ENCODE peak calls at places on chromosomes 5 and 9, in seven cellular contexts. V, O, S, I, C, T and Y are unnamed samples.

GRCh38 chr9:96612105-96612965 is 7.3 kb downstream of the CDC14B start:
- DNase-seq in C (peak; percentile 94), V (peak; percentile 96), T (peak; percentile 18), I (no peak), O (peak; percentile 92), S (no peak), Y (peak; percentile 34)

GRCh38 chr5:173885481-173886010 is 2.6 kb upstream of the CPEB4 start:
- DNase-seq in S (no peak), V (no peak), I (no peak), C (no peak), T (no peak), O (no peak), Y (no peak)

GRCh38 chr5:6583049-6583880 is 49.6 kb downstream of the NSUN2 start:
- DNase-seq in S (peak; percentile 34), C (no peak), O (no peak), V (no peak), I (peak; percentile 78), T (peak; percentile 43), Y (peak; percentile 51)

GRCh38 chr5:52863715-52864114 is 76.0 kb downstream of the ITGA1 start:
- DNase-seq in V (peak; percentile 42), I (no peak), O (no peak), S (no peak), T (no peak), C (no peak), Y (no peak)

GRCh38 chr5:148912714-148913398 is 86.4 kb downstream of the ADRB2 start:
- DNase-seq in V (peak; percentile 99), O (no peak), S (no peak), I (no peak), T (no peak), C (peak; percentile 96), Y (no peak)

GRCh38 chr5:110070836-110071235 is 381.1 kb downstream of the MAN2A1 start:
- DNase-seq in I (no peak), C (no peak), T (no peak), O (no peak), S (no peak), V (no peak), Y (no peak)

GRCh38 chr5:23825196-23825595 is 317.8 kb downstream of the PRDM9 start:
- DNase-seq in I (no peak), O (no peak), C (no peak), V (no peak), S (no peak), T (no peak), Y (no peak)

GRCh38 chr5:40071870-40072269 is 607.8 kb upstream of the PTGER4 start:
- DNase-seq in C (peak; percentile 6), V (peak; percentile 1), S (no peak), T (no peak), O (no peak), I (no peak), Y (no peak)

GRCh38 chr9:119003882-119004617 is 365.2 kb downstream of the BRINP1 start:
- DNase-seq in I (no peak), S (no peak), T (no peak), V (no peak), C (peak; percentile 78), O (no peak), Y (no peak)

GRCh38 chr5:10595305-10595677 is 31.4 kb downstream of the ANKRD33B start:
- DNase-seq in C (peak; percentile 76), T (no peak), O (no peak), V (peak; percentile 44), S (peak; percentile 30), I (no peak), Y (no peak)